ENCODE peak calls at places on chromosomes 4 and X, in five cellular contexts. One of them, this sample, is unnamed. For H3K36me3, the result is how much of the 10 kb centered on the place peaks cover.

GRCh38 chr4:152117501-152117900 is 356.7 kb upstream of the GATB start:
- DNase-seq in mesendoderm: no peak
- DNase-seq in adrenal gland: no peak
- DNase-seq in aorta: no peak
- DNase-seq in adipocyte: no peak
- DNase-seq in this sample: no peak

GRCh38 chrX:281166-281999 is at the start of gene PLCXD1:
- DNase-seq in mesendoderm: peak
- DNase-seq in adrenal gland: no peak
- DNase-seq in aorta: peak
- DNase-seq in adipocyte: no peak
- DNase-seq in this sample: peak

GRCh38 chr4:153242848-153243324 is 38.6 kb downstream of the TRIM2 start:
- DNase-seq in mesendoderm: no peak
- DNase-seq in adrenal gland: no peak
- DNase-seq in aorta: no peak
- DNase-seq in adipocyte: no peak
- DNase-seq in this sample: no peak

GRCh38 chrX:133475953-133476352 is 60.7 kb upstream of the GPC4 start:
- DNase-seq in mesendoderm: no peak
- DNase-seq in adrenal gland: no peak
- DNase-seq in aorta: no peak
- DNase-seq in adipocyte: no peak
- DNase-seq in this sample: no peak

GRCh38 chrX:36431819-36432218 is 512.3 kb downstream of the CFAP47 start:
- DNase-seq in mesendoderm: peak
- DNase-seq in adrenal gland: no peak
- DNase-seq in aorta: no peak
- DNase-seq in adipocyte: peak
- DNase-seq in this sample: no peak

GRCh38 chrX:148259990-148260389 is 240.4 kb upstream of the AFF2 start:
- DNase-seq in mesendoderm: no peak
- DNase-seq in adrenal gland: no peak
- DNase-seq in aorta: no peak
- DNase-seq in adipocyte: no peak
- DNase-seq in this sample: no peak

GRCh38 chr4:101238706-101239105 is 108.6 kb downstream of the PPP3CA start:
- DNase-seq in mesendoderm: no peak
- DNase-seq in adrenal gland: no peak
- DNase-seq in aorta: no peak
- DNase-seq in adipocyte: peak
- DNase-seq in this sample: no peak

GRCh38 chr4:110586137-110586850 is 36.6 kb downstream of the PITX2 start:
- DNase-seq in mesendoderm: peak
- DNase-seq in adrenal gland: no peak
- DNase-seq in aorta: no peak
- DNase-seq in adipocyte: peak
- DNase-seq in this sample: peak

GRCh38 chrX:108485960-108486359 is 46.3 kb downstream of the COL4A5 start:
- DNase-seq in mesendoderm: no peak
- DNase-seq in adrenal gland: no peak
- DNase-seq in aorta: no peak
- DNase-seq in adipocyte: no peak
- DNase-seq in this sample: no peak

GRCh38 chr4:69025191-69025998 is 70.9 kb upstream of the UGT2B7 start:
- DNase-seq in mesendoderm: peak
- DNase-seq in adrenal gland: no peak
- DNase-seq in aorta: no peak
- DNase-seq in adipocyte: no peak
- DNase-seq in this sample: peak

GRCh38 chrX:22025751-22026150 is 6.4 kb upstream of the PHEX start:
- DNase-seq in mesendoderm: no peak
- DNase-seq in adrenal gland: no peak
- DNase-seq in aorta: no peak
- DNase-seq in adipocyte: no peak
- DNase-seq in this sample: no peak

GRCh38 chr4:41533685-41534084 is 4.3 kb upstream of the LIMCH1 start:
- DNase-seq in mesendoderm: no peak
- DNase-seq in adrenal gland: no peak
- DNase-seq in aorta: no peak
- DNase-seq in adipocyte: no peak
- DNase-seq in this sample: no peak

GRCh38 chrX:119541188-119541587 is 24.0 kb downstream of the STEEP1 start:
- DNase-seq in mesendoderm: peak
- DNase-seq in adrenal gland: no peak
- DNase-seq in aorta: no peak
- DNase-seq in adipocyte: peak
- DNase-seq in this sample: no peak

GRCh38 chr4:150078996-150079581 is 844 bp downstream of the DCLK2 start:
- DNase-seq in mesendoderm: peak
- DNase-seq in adrenal gland: peak
- DNase-seq in aorta: peak
- DNase-seq in adipocyte: peak
- DNase-seq in this sample: peak

GRCh38 chr4:89737888-89738287 is 99.1 kb downstream of the SNCA start:
- DNase-seq in mesendoderm: no peak
- DNase-seq in adrenal gland: no peak
- DNase-seq in aorta: no peak
- DNase-seq in adipocyte: peak
- DNase-seq in this sample: no peak

GRCh38 chrX:11484290-11484689 is 181.4 kb downstream of the ARHGAP6 start:
- DNase-seq in mesendoderm: no peak
- DNase-seq in adrenal gland: no peak
- DNase-seq in aorta: no peak
- DNase-seq in adipocyte: no peak
- DNase-seq in this sample: no peak

GRCh38 chr4:121183359-121183758 is 19.2 kb upstream of the TNIP3 start:
- DNase-seq in mesendoderm: no peak
- DNase-seq in adrenal gland: no peak
- DNase-seq in aorta: no peak
- DNase-seq in adipocyte: no peak
- DNase-seq in this sample: no peak

GRCh38 chr4:71429106-71429505 is 90.3 kb downstream of the SLC4A4 start:
- DNase-seq in mesendoderm: no peak
- DNase-seq in adrenal gland: no peak
- DNase-seq in aorta: no peak
- DNase-seq in adipocyte: no peak
- DNase-seq in this sample: no peak

GRCh38 chr4:94486372-94486801 is 34.6 kb downstream of the PDLIM5 start:
- DNase-seq in mesendoderm: no peak
- DNase-seq in adrenal gland: no peak
- DNase-seq in aorta: no peak
- DNase-seq in adipocyte: no peak
- DNase-seq in this sample: no peak

GRCh38 chrX:115449742-115450141 is 111.2 kb upstream of the PLS3 start:
- DNase-seq in mesendoderm: no peak
- DNase-seq in adrenal gland: peak
- DNase-seq in aorta: peak
- DNase-seq in adipocyte: peak
- DNase-seq in this sample: no peak

GRCh38 chrX:41407816-41408215 is 39.3 kb upstream of the NYX start:
- DNase-seq in mesendoderm: no peak
- DNase-seq in adrenal gland: no peak
- DNase-seq in aorta: no peak
- DNase-seq in adipocyte: no peak
- DNase-seq in this sample: no peak

GRCh38 chr4:74410272-74410671 is 34.7 kb upstream of the AREG start:
- DNase-seq in mesendoderm: peak
- DNase-seq in adrenal gland: no peak
- DNase-seq in aorta: no peak
- DNase-seq in adipocyte: peak
- DNase-seq in this sample: no peak

GRCh38 chr4:5138389-5138788 is 87.1 kb downstream of the STK32B start:
- DNase-seq in mesendoderm: no peak
- DNase-seq in adrenal gland: no peak
- DNase-seq in aorta: no peak
- DNase-seq in adipocyte: no peak
- DNase-seq in this sample: no peak

GRCh38 chrX:49212861-49213260 is 12.9 kb upstream of the SYP start:
- DNase-seq in mesendoderm: no peak
- DNase-seq in adrenal gland: no peak
- DNase-seq in aorta: no peak
- DNase-seq in adipocyte: no peak
- DNase-seq in this sample: no peak

GRCh38 chr4:103050736-103051436 is 25.7 kb downstream of the SLC9B2 start:
- DNase-seq in mesendoderm: no peak
- DNase-seq in adrenal gland: no peak
- DNase-seq in aorta: no peak
- DNase-seq in adipocyte: peak
- DNase-seq in this sample: no peak

GRCh38 chr4:103044183-103044582 is 24.7 kb upstream of the SLC9B1 start:
- DNase-seq in mesendoderm: no peak
- DNase-seq in adrenal gland: no peak
- DNase-seq in aorta: no peak
- DNase-seq in adipocyte: no peak
- DNase-seq in this sample: no peak

GRCh38 chr4:103052145-103052544 is 24.4 kb downstream of the SLC9B2 start:
- DNase-seq in mesendoderm: no peak
- DNase-seq in adrenal gland: no peak
- DNase-seq in aorta: no peak
- DNase-seq in adipocyte: no peak
- DNase-seq in this sample: no peak

DNA sequence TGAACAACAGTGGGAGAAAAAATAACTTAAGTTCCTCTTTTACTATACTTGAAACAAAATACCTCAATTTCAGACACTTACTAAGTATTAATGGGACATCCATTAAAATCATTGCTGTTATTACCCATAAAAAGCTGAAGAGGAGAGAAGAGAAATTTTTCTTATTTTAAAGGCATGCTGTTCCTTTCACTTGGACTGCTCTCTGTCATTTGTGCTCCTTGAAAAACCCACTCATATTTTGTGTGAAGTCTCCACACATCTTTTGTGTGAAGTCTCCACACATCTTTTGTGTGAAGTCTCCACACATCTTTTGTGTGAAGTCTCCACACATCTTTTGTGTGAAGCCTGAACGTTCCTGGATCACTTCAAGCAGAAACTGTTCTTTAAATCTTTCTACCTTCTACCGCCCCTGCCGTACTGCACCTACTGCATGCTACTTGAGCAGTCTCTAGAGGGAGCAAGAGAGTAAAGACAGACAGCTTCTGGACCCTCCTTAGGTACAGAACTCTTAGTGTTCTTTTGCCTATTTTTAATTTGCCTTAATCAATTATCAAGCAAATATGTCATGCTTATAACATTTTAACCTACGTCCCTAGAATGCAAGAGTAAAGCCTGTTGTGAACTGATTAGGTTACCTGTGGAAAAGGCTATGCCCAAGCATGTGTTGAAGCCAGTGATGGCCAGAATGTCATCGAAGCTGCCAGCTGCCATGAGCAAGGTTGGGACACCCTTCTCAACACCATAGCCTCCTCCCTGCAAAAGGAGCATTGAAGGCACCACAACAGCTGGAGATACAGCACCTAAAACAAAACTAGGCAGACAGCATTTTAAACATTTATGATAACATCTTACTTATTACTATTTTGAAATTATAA is 27.1 kb upstream of the SLC9B1 start:
- DNase-seq in mesendoderm: peak
- DNase-seq in adrenal gland: peak
- DNase-seq in aorta: no peak
- DNase-seq in adipocyte: peak
- DNase-seq in this sample: peak
- H3K36me3 ChIP-seq in mesendoderm: under half
- H3K36me3 ChIP-seq in adrenal gland: under half
- H3K36me3 ChIP-seq in aorta: under half
- H3K36me3 ChIP-seq in adipocyte: under half
- H3K36me3 ChIP-seq in this sample: under half

GRCh38 chr4:140237616-140238352 is 83.8 kb upstream of the MAML3 start:
- DNase-seq in mesendoderm: peak
- DNase-seq in adrenal gland: peak
- DNase-seq in aorta: peak
- DNase-seq in adipocyte: peak
- DNase-seq in this sample: peak

GRCh38 chr4:140236649-140237160 is 82.7 kb upstream of the MAML3 start:
- DNase-seq in mesendoderm: no peak
- DNase-seq in adrenal gland: no peak
- DNase-seq in aorta: no peak
- DNase-seq in adipocyte: no peak
- DNase-seq in this sample: no peak

GRCh38 chr4:140229881-140230280 is 75.9 kb upstream of the MAML3 start:
- DNase-seq in mesendoderm: no peak
- DNase-seq in adrenal gland: no peak
- DNase-seq in aorta: no peak
- DNase-seq in adipocyte: no peak
- DNase-seq in this sample: no peak

GRCh38 chr4:140234697-140235060 is 80.7 kb upstream of the MAML3 start:
- DNase-seq in mesendoderm: no peak
- DNase-seq in adrenal gland: no peak
- DNase-seq in aorta: no peak
- DNase-seq in adipocyte: no peak
- DNase-seq in this sample: no peak

GRCh38 chr4:140233811-140234696 is 80.1 kb upstream of the MAML3 start:
- DNase-seq in mesendoderm: no peak
- DNase-seq in adrenal gland: peak
- DNase-seq in aorta: no peak
- DNase-seq in adipocyte: peak
- DNase-seq in this sample: no peak
- H3K4me3 ChIP-seq in mesendoderm: no peak
- H3K4me3 ChIP-seq in adrenal gland: no peak
- H3K4me3 ChIP-seq in aorta: no peak
- H3K4me3 ChIP-seq in adipocyte: no peak
- H3K4me3 ChIP-seq in this sample: no peak

DNA sequence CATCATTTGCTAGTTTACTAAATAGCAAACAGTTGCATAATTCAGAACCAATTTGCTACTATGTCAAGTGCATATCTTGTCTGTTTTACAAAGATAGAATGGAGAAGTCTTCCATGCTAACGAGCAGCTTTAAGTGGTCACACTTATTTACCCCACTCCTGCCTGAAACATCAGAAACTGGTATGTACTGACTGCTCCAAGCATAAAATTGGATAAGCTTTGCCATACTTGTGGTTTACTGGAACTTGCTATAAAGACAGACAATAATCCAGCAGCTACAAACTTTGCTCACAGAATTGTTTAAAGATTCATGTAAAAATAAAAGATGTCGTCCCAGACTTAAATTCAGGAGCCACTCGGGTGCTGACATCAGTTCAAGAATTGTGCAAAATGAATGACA is 13.3 kb upstream of the CDKL2 start:
- DNase-seq in mesendoderm: no peak
- DNase-seq in adrenal gland: no peak
- DNase-seq in aorta: no peak
- DNase-seq in adipocyte: peak
- DNase-seq in this sample: no peak
- H3K36me3 ChIP-seq in mesendoderm: under half
- H3K36me3 ChIP-seq in adrenal gland: under half
- H3K36me3 ChIP-seq in aorta: under half
- H3K36me3 ChIP-seq in adipocyte: half or more
- H3K36me3 ChIP-seq in this sample: under half

DNA sequence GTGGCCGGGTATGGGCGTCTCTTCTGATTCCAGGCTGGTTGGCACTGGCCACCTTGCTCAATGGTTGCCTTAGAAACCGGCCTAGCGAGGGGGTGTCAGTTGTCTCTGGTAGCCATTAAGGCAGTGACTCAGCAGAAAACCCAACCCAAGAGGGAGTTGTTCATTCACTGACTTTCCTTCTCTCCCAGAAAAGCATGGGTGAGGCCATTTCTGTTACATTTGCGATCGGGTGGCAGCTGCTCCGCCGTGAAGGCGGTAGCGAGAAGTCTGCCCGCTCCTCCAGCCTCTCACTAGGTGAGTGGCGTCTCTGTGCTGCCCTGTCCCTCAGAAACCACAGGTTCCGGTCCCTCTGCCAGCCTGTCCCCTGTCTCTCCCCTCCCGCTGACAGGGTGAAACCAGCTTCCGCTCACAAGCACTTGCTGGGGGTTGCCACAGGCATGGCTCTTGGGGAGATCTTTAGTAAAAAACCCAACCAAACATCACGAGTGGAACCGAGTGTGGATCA is 17.4 kb downstream of the IRAK1 start:
- DNase-seq in mesendoderm: peak
- DNase-seq in adrenal gland: peak
- DNase-seq in aorta: peak
- DNase-seq in adipocyte: peak
- DNase-seq in this sample: no peak
- H3K4me3 ChIP-seq in mesendoderm: no peak
- H3K4me3 ChIP-seq in adrenal gland: no peak
- H3K4me3 ChIP-seq in aorta: no peak
- H3K4me3 ChIP-seq in adipocyte: no peak
- H3K4me3 ChIP-seq in this sample: no peak

This sample was measured in H7.